ENCODE peak calls at places on chromosomes 3 and 15, in six cellular contexts. One of them, this sample, is unnamed.

GRCh38 chr3:108894981-108895380 is 58.7 kb downstream of the GUCA1C start:
- DNase-seq in NB4: no peak
- DNase-seq in AG04450: no peak
- DNase-seq in fibroblast of lung: no peak
- DNase-seq in SK-N-SH: no peak
- DNase-seq in fibroblast of pulmonary artery: no peak
- DNase-seq in this sample: no peak

GRCh38 chr15:52466134-52466701 is 62.5 kb downstream of the MYO5A start:
- DNase-seq in NB4: peak
- DNase-seq in AG04450: no peak
- DNase-seq in fibroblast of lung: no peak
- DNase-seq in SK-N-SH: no peak
- DNase-seq in fibroblast of pulmonary artery: no peak
- DNase-seq in this sample: no peak

GRCh38 chr15:65303687-65304392 is 637 bp upstream of the RNU5B-1 start:
- DNase-seq in NB4: peak
- DNase-seq in AG04450: peak
- DNase-seq in fibroblast of lung: peak
- DNase-seq in SK-N-SH: peak
- DNase-seq in fibroblast of pulmonary artery: peak
- DNase-seq in this sample: peak

GRCh38 chr3:147360936-147361670 is 45.2 kb downstream of the ZIC4 start:
- DNase-seq in NB4: no peak
- DNase-seq in AG04450: no peak
- DNase-seq in fibroblast of lung: no peak
- DNase-seq in SK-N-SH: peak
- DNase-seq in fibroblast of pulmonary artery: no peak
- DNase-seq in this sample: no peak

GRCh38 chr15:62209322-62209721 is 44.2 kb upstream of the C2CD4B start:
- DNase-seq in NB4: no peak
- DNase-seq in AG04450: no peak
- DNase-seq in fibroblast of lung: no peak
- DNase-seq in SK-N-SH: no peak
- DNase-seq in fibroblast of pulmonary artery: no peak
- DNase-seq in this sample: no peak

GRCh38 chr3:38599886-38600285 is 49.6 kb downstream of the SCN5A start:
- DNase-seq in NB4: no peak
- DNase-seq in AG04450: no peak
- DNase-seq in fibroblast of lung: no peak
- DNase-seq in SK-N-SH: no peak
- DNase-seq in fibroblast of pulmonary artery: no peak
- DNase-seq in this sample: no peak

GRCh38 chr15:100941536-100941935 is 22.4 kb downstream of the LRRK1 start:
- DNase-seq in NB4: no peak
- DNase-seq in AG04450: no peak
- DNase-seq in fibroblast of lung: no peak
- DNase-seq in SK-N-SH: no peak
- DNase-seq in fibroblast of pulmonary artery: no peak
- DNase-seq in this sample: no peak

GRCh38 chr15:29665441-29665985 is 156.8 kb downstream of the TJP1 start:
- DNase-seq in NB4: no peak
- DNase-seq in AG04450: no peak
- DNase-seq in fibroblast of lung: no peak
- DNase-seq in SK-N-SH: no peak
- DNase-seq in fibroblast of pulmonary artery: peak
- DNase-seq in this sample: no peak

GRCh38 chr3:12984023-12984823 is 89.0 kb downstream of the IQSEC1 start:
- DNase-seq in NB4: peak
- DNase-seq in AG04450: no peak
- DNase-seq in fibroblast of lung: peak
- DNase-seq in SK-N-SH: peak
- DNase-seq in fibroblast of pulmonary artery: peak
- DNase-seq in this sample: peak

GRCh38 chr3:116246406-116246805 is 198.9 kb downstream of the LSAMP start:
- DNase-seq in NB4: no peak
- DNase-seq in AG04450: no peak
- DNase-seq in fibroblast of lung: no peak
- DNase-seq in SK-N-SH: no peak
- DNase-seq in fibroblast of pulmonary artery: no peak
- DNase-seq in this sample: no peak

GRCh38 chr3:49673715-49674490 is at the start of gene APEH:
- DNase-seq in NB4: peak
- DNase-seq in AG04450: peak
- DNase-seq in fibroblast of lung: peak
- DNase-seq in SK-N-SH: peak
- DNase-seq in fibroblast of pulmonary artery: peak
- DNase-seq in this sample: peak

GRCh38 chr3:31356941-31357340 is 175.8 kb upstream of the STT3B start:
- DNase-seq in NB4: peak
- DNase-seq in AG04450: no peak
- DNase-seq in fibroblast of lung: peak
- DNase-seq in SK-N-SH: no peak
- DNase-seq in fibroblast of pulmonary artery: peak
- DNase-seq in this sample: peak

GRCh38 chr3:129605593-129606521 is 619 bp downstream of the PLXND1 start:
- DNase-seq in NB4: peak
- DNase-seq in AG04450: no peak
- DNase-seq in fibroblast of lung: peak
- DNase-seq in SK-N-SH: peak
- DNase-seq in fibroblast of pulmonary artery: peak
- DNase-seq in this sample: peak

GRCh38 chr3:190175490-190175889 is 54.8 kb upstream of the P3H2 start:
- DNase-seq in NB4: no peak
- DNase-seq in AG04450: no peak
- DNase-seq in fibroblast of lung: no peak
- DNase-seq in SK-N-SH: no peak
- DNase-seq in fibroblast of pulmonary artery: peak
- DNase-seq in this sample: peak

GRCh38 chr3:130838898-130839572 is 54.8 kb upstream of the ATP2C1 start:
- DNase-seq in NB4: no peak
- DNase-seq in AG04450: no peak
- DNase-seq in fibroblast of lung: no peak
- DNase-seq in SK-N-SH: no peak
- DNase-seq in fibroblast of pulmonary artery: no peak
- DNase-seq in this sample: no peak

GRCh38 chr3:137764563-137765309 is 621 bp downstream of the SOX14 start:
- DNase-seq in NB4: no peak
- DNase-seq in AG04450: no peak
- DNase-seq in fibroblast of lung: no peak
- DNase-seq in SK-N-SH: peak
- DNase-seq in fibroblast of pulmonary artery: no peak
- DNase-seq in this sample: no peak

GRCh38 chr3:42746455-42747450 is 26.3 kb downstream of the CCDC13 start:
- DNase-seq in NB4: no peak
- DNase-seq in AG04450: peak
- DNase-seq in fibroblast of lung: peak
- DNase-seq in SK-N-SH: no peak
- DNase-seq in fibroblast of pulmonary artery: no peak
- DNase-seq in this sample: no peak

GRCh38 chr15:68228143-68228970 is 1.2 kb downstream of the CLN6 start:
- DNase-seq in NB4: peak
- DNase-seq in AG04450: no peak
- DNase-seq in fibroblast of lung: no peak
- DNase-seq in SK-N-SH: peak
- DNase-seq in fibroblast of pulmonary artery: peak
- DNase-seq in this sample: peak

GRCh38 chr15:76235186-76235826 is 76.0 kb downstream of the ETFA start:
- DNase-seq in NB4: peak
- DNase-seq in AG04450: peak
- DNase-seq in fibroblast of lung: peak
- DNase-seq in SK-N-SH: peak
- DNase-seq in fibroblast of pulmonary artery: peak
- DNase-seq in this sample: peak

GRCh38 chr3:183381179-183381578 is 47.2 kb downstream of the MCF2L2 start:
- DNase-seq in NB4: no peak
- DNase-seq in AG04450: peak
- DNase-seq in fibroblast of lung: peak
- DNase-seq in SK-N-SH: no peak
- DNase-seq in fibroblast of pulmonary artery: peak
- DNase-seq in this sample: peak

GRCh38 chr3:183810643-183811594 is 14.5 kb downstream of the MAP6D1 start:
- DNase-seq in NB4: no peak
- DNase-seq in AG04450: no peak
- DNase-seq in fibroblast of lung: no peak
- DNase-seq in SK-N-SH: no peak
- DNase-seq in fibroblast of pulmonary artery: no peak
- DNase-seq in this sample: no peak

GRCh38 chr3:52983336-52983807 is 62.5 kb downstream of the SFMBT1 start:
- DNase-seq in NB4: peak
- DNase-seq in AG04450: no peak
- DNase-seq in fibroblast of lung: no peak
- DNase-seq in SK-N-SH: no peak
- DNase-seq in fibroblast of pulmonary artery: no peak
- DNase-seq in this sample: no peak

GRCh38 chr15:66708389-66708788 is 6.4 kb downstream of the SMAD6 start:
- DNase-seq in NB4: no peak
- DNase-seq in AG04450: no peak
- DNase-seq in fibroblast of lung: no peak
- DNase-seq in SK-N-SH: no peak
- DNase-seq in fibroblast of pulmonary artery: no peak
- DNase-seq in this sample: no peak

GRCh38 chr3:80244390-80244789 is 476.6 kb upstream of the ROBO1 start:
- DNase-seq in NB4: no peak
- DNase-seq in AG04450: peak
- DNase-seq in fibroblast of lung: peak
- DNase-seq in SK-N-SH: no peak
- DNase-seq in fibroblast of pulmonary artery: peak
- DNase-seq in this sample: peak

GRCh38 chr3:145313751-145314150 is 847.2 kb downstream of the PLOD2 start:
- DNase-seq in NB4: no peak
- DNase-seq in AG04450: no peak
- DNase-seq in fibroblast of lung: no peak
- DNase-seq in SK-N-SH: no peak
- DNase-seq in fibroblast of pulmonary artery: no peak
- DNase-seq in this sample: no peak

GRCh38 chr3:14208977-14209394 is 30.4 kb downstream of the LSM3 start:
- DNase-seq in NB4: no peak
- DNase-seq in AG04450: peak
- DNase-seq in fibroblast of lung: peak
- DNase-seq in SK-N-SH: no peak
- DNase-seq in fibroblast of pulmonary artery: peak
- DNase-seq in this sample: no peak

GRCh38 chr3:183554377-183554776 is 1.1 kb downstream of the KLHL6 start:
- DNase-seq in NB4: peak
- DNase-seq in AG04450: no peak
- DNase-seq in fibroblast of lung: no peak
- DNase-seq in SK-N-SH: no peak
- DNase-seq in fibroblast of pulmonary artery: no peak
- DNase-seq in this sample: no peak

DNA sequence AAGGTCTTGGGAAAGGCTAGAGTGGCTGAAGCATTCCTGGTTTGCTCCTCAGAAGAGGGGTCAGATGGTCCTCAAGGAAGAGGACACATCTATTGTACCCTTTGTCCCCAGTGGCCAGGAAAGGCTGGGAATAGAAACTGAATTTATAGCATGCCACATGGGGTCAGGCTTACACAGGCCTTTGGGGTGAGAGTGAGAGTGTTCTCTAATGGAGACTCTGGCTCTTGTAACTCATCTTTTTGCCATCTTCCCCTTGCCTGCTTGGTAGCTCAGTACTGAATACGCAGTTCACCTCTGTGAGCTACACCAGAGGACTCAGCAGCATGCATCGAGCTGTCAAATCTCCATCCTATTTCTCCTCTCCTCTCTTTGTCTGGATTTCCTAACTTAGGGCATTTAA is 87.5 kb downstream of the ATP2B2 start:
- DNase-seq in NB4: peak
- DNase-seq in AG04450: no peak
- DNase-seq in fibroblast of lung: peak
- DNase-seq in SK-N-SH: peak
- DNase-seq in fibroblast of pulmonary artery: peak
- DNase-seq in this sample: peak
- TF ChIP-seq CTCF in NB4: peak
- TF ChIP-seq CTCF in AG04450: peak
- TF ChIP-seq CTCF in fibroblast of lung: peak
- TF ChIP-seq CTCF in SK-N-SH: peak
- TF ChIP-seq CTCF in fibroblast of pulmonary artery: peak
- TF ChIP-seq CTCF in this sample: peak

DNA sequence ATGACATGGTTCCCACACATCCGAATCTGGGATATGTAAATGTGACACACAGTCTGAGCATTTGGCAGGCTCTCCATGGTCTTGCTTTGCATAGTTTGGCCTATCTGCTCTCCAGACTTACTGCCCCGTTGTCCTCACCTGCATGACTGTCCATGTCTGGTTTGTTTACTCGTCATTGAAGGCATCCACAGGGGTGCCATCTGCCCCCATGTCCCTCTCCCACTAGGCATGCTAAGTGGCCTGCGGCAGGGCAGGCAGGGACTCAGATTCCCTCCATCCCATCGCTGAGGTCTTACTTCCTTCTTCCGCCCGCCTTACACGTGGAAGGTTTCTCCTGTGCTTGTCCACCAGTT is 10.3 kb downstream of the KLF13 start:
- DNase-seq in NB4: no peak
- DNase-seq in AG04450: no peak
- DNase-seq in fibroblast of lung: no peak
- DNase-seq in SK-N-SH: no peak
- DNase-seq in fibroblast of pulmonary artery: no peak
- DNase-seq in this sample: no peak
- H3K4me3 ChIP-seq in NB4: no peak
- H3K4me3 ChIP-seq in AG04450: no peak
- H3K4me3 ChIP-seq in fibroblast of lung: no peak
- H3K4me3 ChIP-seq in SK-N-SH: no peak
- H3K4me3 ChIP-seq in fibroblast of pulmonary artery: no peak
- H3K4me3 ChIP-seq in this sample: no peak

DNA sequence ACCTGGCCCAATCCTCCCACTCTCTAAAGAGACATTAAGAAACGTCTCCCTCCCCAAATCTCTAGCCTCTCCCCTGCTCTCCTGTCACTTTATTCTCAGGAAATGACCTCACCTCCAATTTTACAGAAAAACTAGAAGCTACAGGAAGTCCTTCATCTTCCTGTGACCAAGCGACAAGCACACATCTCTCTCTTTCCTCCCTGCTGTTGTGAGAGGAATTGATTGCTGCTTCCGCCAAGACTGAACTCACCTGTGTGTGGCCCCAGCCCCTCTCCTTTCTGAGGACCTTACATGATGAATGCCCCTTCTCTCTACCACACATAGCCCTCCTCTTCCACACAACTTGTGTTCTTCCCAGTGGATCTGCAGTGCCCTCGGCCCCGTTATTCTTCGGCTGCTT is 18.2 kb downstream of the DNAJB8 start:
- DNase-seq in NB4: no peak
- DNase-seq in AG04450: no peak
- DNase-seq in fibroblast of lung: no peak
- DNase-seq in SK-N-SH: no peak
- DNase-seq in fibroblast of pulmonary artery: no peak
- DNase-seq in this sample: no peak
- TF ChIP-seq CTCF in NB4: no peak
- TF ChIP-seq CTCF in AG04450: no peak
- TF ChIP-seq CTCF in fibroblast of lung: no peak
- TF ChIP-seq CTCF in SK-N-SH: no peak
- TF ChIP-seq CTCF in fibroblast of pulmonary artery: no peak
- TF ChIP-seq CTCF in this sample: no peak

DNA sequence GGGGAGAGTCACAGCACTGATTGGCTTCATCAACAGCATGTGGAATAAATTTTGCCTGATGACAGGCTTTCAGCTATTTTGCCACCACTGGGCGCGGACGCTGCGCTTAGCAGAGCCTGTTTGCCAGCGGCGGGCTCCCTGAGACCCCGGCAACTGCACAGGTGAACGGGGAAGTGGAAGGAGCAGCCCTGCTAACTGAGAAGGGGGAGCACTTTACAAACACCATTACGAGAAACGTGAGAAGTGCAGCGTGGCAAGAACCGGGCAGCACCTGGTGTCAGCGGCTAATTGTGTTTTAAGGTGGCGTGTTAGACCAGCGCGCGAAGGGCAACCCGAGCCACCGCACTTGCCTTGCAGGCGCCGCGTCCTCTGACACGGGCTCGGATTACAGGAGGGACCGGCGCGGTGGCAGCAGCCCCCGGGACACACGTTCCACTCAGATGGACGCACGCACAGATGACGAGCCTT is 307.8 kb upstream of the ARRDC4 start:
- DNase-seq in NB4: no peak
- DNase-seq in AG04450: no peak
- DNase-seq in fibroblast of lung: no peak
- DNase-seq in SK-N-SH: peak
- DNase-seq in fibroblast of pulmonary artery: no peak
- DNase-seq in this sample: no peak
- H3K4me3 ChIP-seq in NB4: no peak
- H3K4me3 ChIP-seq in AG04450: no peak
- H3K4me3 ChIP-seq in fibroblast of lung: no peak
- H3K4me3 ChIP-seq in SK-N-SH: no peak
- H3K4me3 ChIP-seq in fibroblast of pulmonary artery: no peak
- H3K4me3 ChIP-seq in this sample: no peak